ENCODE peak calls at places on chromosomes 2 and 18, in seven cellular contexts. Y is HCT116, M is upper lobe of left lung, C is right lobe of liver, Q is body of pancreas, U is heart left ventricle, K is K562. W is an unnamed sample.
A peak's percentile ranks its signal among the peaks of the same experiment; 100 is the strongest.

GRCh38 chr2:190255668-190256067 is 64.0 kb downstream of the HIBCH start:
- ATAC-seq in Y (no peak), M (no peak), C (no peak), Q (no peak), U (no peak), K (no peak), W (no peak)

GRCh38 chr2:25116956-25117355 is 51.4 kb downstream of the POMC start:
- ATAC-seq in Y (no peak), M (no peak), C (no peak), Q (no peak), U (no peak), K (no peak), W (no peak)

GRCh38 chr2:55916473-55917049 is 7.0 kb downstream of the EFEMP1 start:
- ATAC-seq in Y (no peak), M (no peak), C (no peak), Q (no peak), U (no peak), K (no peak), W (no peak)

GRCh38 chr2:59019551-59020164 is 778.5 kb upstream of the FANCL start:
- ATAC-seq in Y (no peak), M (no peak), C (no peak), Q (no peak), U (no peak), K (no peak), W (no peak)

GRCh38 chr2:241564596-241565411 is 6.3 kb downstream of the BOK start:
- ATAC-seq in Y (no peak), M (no peak), C (no peak), Q (no peak), U (no peak), K (no peak), W (no peak)

GRCh38 chr2:34368304-34368703 is 769.2 kb upstream of the FAM98A start:
- ATAC-seq in Y (no peak), M (no peak), C (no peak), Q (no peak), U (no peak), K (no peak), W (no peak)

GRCh38 chr18:57428221-57429150 is 6.7 kb upstream of the ONECUT2 start:
- ATAC-seq in Y (no peak), M (no peak), C (no peak), Q (no peak), U (no peak), K (no peak), W (no peak)

GRCh38 chr2:174004900-174005605 is 39.9 kb upstream of the SP3 start:
- ATAC-seq in Y (no peak), M (no peak), C (no peak), Q (no peak), U (peak; percentile 95), K (no peak), W (peak; percentile 87)

GRCh38 chr2:12715258-12715865 is 1.4 kb upstream of the TRIB2 start:
- ATAC-seq in Y (no peak), M (no peak), C (no peak), Q (no peak), U (peak; percentile 2), K (no peak), W (no peak)

GRCh38 chr2:54042908-54043620 is 72.3 kb upstream of the PSME4 start:
- ATAC-seq in Y (no peak), M (no peak), C (no peak), Q (no peak), U (peak; percentile 79), K (peak; percentile 36), W (no peak)

GRCh38 chr2:165074884-165075283 is 119.6 kb upstream of the SLC38A11 start:
- ATAC-seq in Y (no peak), M (no peak), C (no peak), Q (no peak), U (no peak), K (no peak), W (no peak)

GRCh38 chr2:100137877-100138570 is 4.4 kb downstream of the AFF3 start:
- ATAC-seq in Y (no peak), M (no peak), C (no peak), Q (no peak), U (no peak), K (no peak), W (no peak)

GRCh38 chr2:85702172-85702571 is 8.0 kb downstream of the GNLY start:
- ATAC-seq in Y (no peak), M (no peak), C (no peak), Q (no peak), U (no peak), K (no peak), W (no peak)

GRCh38 chr2:65562890-65563289 is 130.5 kb upstream of the SPRED2 start:
- ATAC-seq in Y (no peak), M (no peak), C (no peak), Q (no peak), U (peak; percentile 94), K (no peak), W (no peak)

GRCh38 chr2:65564299-65564698 is 131.9 kb upstream of the SPRED2 start:
- ATAC-seq in Y (no peak), M (no peak), C (no peak), Q (no peak), U (no peak), K (no peak), W (no peak)

GRCh38 chr2:65565681-65566080 is 133.3 kb upstream of the SPRED2 start:
- ATAC-seq in Y (no peak), M (peak; percentile 45), C (no peak), Q (no peak), U (no peak), K (no peak), W (no peak)

DNA sequence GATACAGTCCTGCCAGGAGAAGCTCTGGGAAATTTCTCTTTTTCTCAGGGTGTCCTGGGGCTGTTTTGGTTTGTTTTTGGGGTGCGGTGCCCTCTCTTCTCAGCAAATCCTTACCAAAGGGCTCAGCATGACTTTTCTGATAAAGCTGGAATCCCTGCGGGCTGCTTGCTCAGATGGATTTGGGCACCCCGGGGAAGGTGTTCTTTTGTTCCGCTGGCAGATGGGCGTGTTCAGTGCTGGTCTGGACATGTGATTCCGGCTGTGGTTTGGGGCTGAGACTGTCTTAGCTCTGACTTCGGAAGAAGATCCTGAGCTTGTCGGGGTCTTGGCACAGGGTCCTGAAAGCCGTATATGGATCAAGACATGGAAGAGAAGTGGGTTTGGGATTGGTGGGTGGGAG is 134.2 kb upstream of the SPRED2 start:
- ATAC-seq in Y (peak; percentile 77), M (no peak), C (no peak), Q (no peak), U (no peak), K (peak; percentile 32), W (no peak)
- H3K4me3 ChIP-seq in Y (peak overlapping the region; percentile 49), M (no peak overlapping the region), C (no peak overlapping the region), Q (no peak overlapping the region), U (no peak overlapping the region), K (no peak overlapping the region), W (no peak overlapping the region)

GRCh38 chr2:41321341-41321740 is 726.5 kb upstream of the PKDCC start:
- ATAC-seq in Y (no peak), M (no peak), C (no peak), Q (no peak), U (no peak), K (no peak), W (no peak)

GRCh38 chr2:41319437-41319836 is 728.4 kb upstream of the PKDCC start:
- ATAC-seq in Y (no peak), M (no peak), C (no peak), Q (no peak), U (no peak), K (no peak), W (no peak)
- TF ChIP-seq POLR2A in Y (no peak), M (no peak), C (no peak), Q (no peak), U (no peak), K (no peak), W (no peak)

GRCh38 chr2:219509780-219510511 is 4.3 kb upstream of the ASIC4 start:
- ATAC-seq in Y (peak; percentile 90), M (peak; percentile 60), C (peak; percentile 77), Q (peak; percentile 83), U (peak; percentile 78), K (peak; percentile 71), W (peak; percentile 75)
- H3K4me3 ChIP-seq in Y (peak overlapping the region; percentile 2), M (no peak overlapping the region), C (no peak overlapping the region), Q (no peak overlapping the region), U (peak overlapping the region; percentile 27), K (no peak overlapping the region), W (no peak overlapping the region)

GRCh38 chr2:212873256-212873655 is 278.2 kb downstream of the IKZF2 start:
- ATAC-seq in Y (no peak), M (no peak), C (no peak), Q (no peak), U (no peak), K (no peak), W (no peak)

GRCh38 chr2:212871597-212871996 is 279.8 kb downstream of the IKZF2 start:
- ATAC-seq in Y (no peak), M (no peak), C (no peak), Q (no peak), U (no peak), K (no peak), W (no peak)
- TF ChIP-seq POLR2A in Y (no peak), M (no peak), C (no peak), Q (no peak), U (no peak), K (no peak), W (no peak)